ENCODE peak calls at places on chromosome 5, in eight cellular contexts. One of them, this sample, is unnamed.

GRCh38 chr5:16935271-16936149 is 578 bp downstream of the MYO10 start:
- DNase-seq in uterus: peak; percentile 39
- DNase-seq in upper lobe of left lung: peak; percentile 44
- DNase-seq in Peyer's patch: no peak
- DNase-seq in spleen: peak; percentile 79
- DNase-seq in A549: peak; percentile 41
- DNase-seq in adrenal gland: no peak
- DNase-seq in H54: no peak
- DNase-seq in this sample: peak; percentile 75

GRCh38 chr5:139389701-139390638 is at the start of gene MZB1:
- DNase-seq in adrenal gland: peak; percentile 37
- DNase-seq in spleen: peak; percentile 91
- DNase-seq in uterus: no peak
- DNase-seq in H54: no peak
- DNase-seq in A549: no peak
- DNase-seq in upper lobe of left lung: no peak
- DNase-seq in Peyer's patch: peak; percentile 86
- DNase-seq in this sample: no peak

GRCh38 chr5:33470544-33470943 is 29.8 kb downstream of the TARS1 start:
- DNase-seq in A549: peak; percentile 18
- DNase-seq in H54: peak; percentile 16
- DNase-seq in upper lobe of left lung: no peak
- DNase-seq in adrenal gland: peak; percentile 17
- DNase-seq in Peyer's patch: no peak
- DNase-seq in spleen: no peak
- DNase-seq in uterus: no peak
- DNase-seq in this sample: no peak

GRCh38 chr5:135429326-135429725 is 17.8 kb downstream of the DCANP1 start:
- DNase-seq in adrenal gland: no peak
- DNase-seq in uterus: no peak
- DNase-seq in spleen: no peak
- DNase-seq in upper lobe of left lung: no peak
- DNase-seq in H54: no peak
- DNase-seq in Peyer's patch: no peak
- DNase-seq in A549: no peak
- DNase-seq in this sample: no peak

GRCh38 chr5:115126303-115126702 is 43.4 kb downstream of the TRIM36 start:
- DNase-seq in upper lobe of left lung: no peak
- DNase-seq in Peyer's patch: no peak
- DNase-seq in uterus: no peak
- DNase-seq in A549: no peak
- DNase-seq in H54: no peak
- DNase-seq in spleen: no peak
- DNase-seq in adrenal gland: no peak
- DNase-seq in this sample: no peak

GRCh38 chr5:32928761-32929160 is 217.6 kb downstream of the NPR3 start:
- DNase-seq in A549: no peak
- DNase-seq in spleen: no peak
- DNase-seq in uterus: no peak
- DNase-seq in Peyer's patch: no peak
- DNase-seq in upper lobe of left lung: no peak
- DNase-seq in adrenal gland: no peak
- DNase-seq in H54: no peak
- DNase-seq in this sample: no peak

GRCh38 chr5:167970002-167970401 is 321.4 kb upstream of the WWC1 start:
- DNase-seq in A549: no peak
- DNase-seq in uterus: no peak
- DNase-seq in upper lobe of left lung: no peak
- DNase-seq in spleen: no peak
- DNase-seq in adrenal gland: no peak
- DNase-seq in H54: no peak
- DNase-seq in Peyer's patch: no peak
- DNase-seq in this sample: no peak

GRCh38 chr5:66828551-66829421 is 232.6 kb downstream of the MAST4 start:
- DNase-seq in uterus: peak; percentile 82
- DNase-seq in H54: no peak
- DNase-seq in Peyer's patch: peak; percentile 67
- DNase-seq in upper lobe of left lung: peak; percentile 72
- DNase-seq in A549: no peak
- DNase-seq in adrenal gland: peak; percentile 69
- DNase-seq in spleen: peak; percentile 89
- DNase-seq in this sample: peak; percentile 80

GRCh38 chr5:99763021-99763814 is 772.0 kb upstream of the FAM174A start:
- DNase-seq in Peyer's patch: no peak
- DNase-seq in uterus: no peak
- DNase-seq in A549: no peak
- DNase-seq in adrenal gland: no peak
- DNase-seq in upper lobe of left lung: no peak
- DNase-seq in H54: no peak
- DNase-seq in spleen: peak; percentile 55
- DNase-seq in this sample: no peak

GRCh38 chr5:13250450-13251291 is 693.8 kb downstream of the DNAH5 start:
- DNase-seq in upper lobe of left lung: no peak
- DNase-seq in adrenal gland: no peak
- DNase-seq in A549: peak; percentile 14
- DNase-seq in H54: peak; percentile 16
- DNase-seq in Peyer's patch: no peak
- DNase-seq in spleen: no peak
- DNase-seq in uterus: no peak
- DNase-seq in this sample: no peak

GRCh38 chr5:157459715-157460599 is at the start of gene NIPAL4:
- DNase-seq in Peyer's patch: no peak
- DNase-seq in spleen: peak; percentile 86
- DNase-seq in upper lobe of left lung: no peak
- DNase-seq in uterus: no peak
- DNase-seq in A549: peak; percentile 40
- DNase-seq in H54: no peak
- DNase-seq in adrenal gland: no peak
- DNase-seq in this sample: peak; percentile 76

GRCh38 chr5:107381189-107381856 is 289.4 kb downstream of the EFNA5 start:
- DNase-seq in Peyer's patch: no peak
- DNase-seq in H54: peak; percentile 57
- DNase-seq in upper lobe of left lung: no peak
- DNase-seq in adrenal gland: no peak
- DNase-seq in spleen: no peak
- DNase-seq in A549: peak; percentile 80
- DNase-seq in uterus: no peak
- DNase-seq in this sample: no peak

GRCh38 chr5:168219515-168220410 is 71.7 kb upstream of the WWC1 start:
- DNase-seq in Peyer's patch: peak; percentile 17
- DNase-seq in H54: peak; percentile 74
- DNase-seq in adrenal gland: peak; percentile 71
- DNase-seq in upper lobe of left lung: peak; percentile 29
- DNase-seq in uterus: peak; percentile 31
- DNase-seq in A549: peak; percentile 94
- DNase-seq in spleen: no peak
- DNase-seq in this sample: no peak

DNA sequence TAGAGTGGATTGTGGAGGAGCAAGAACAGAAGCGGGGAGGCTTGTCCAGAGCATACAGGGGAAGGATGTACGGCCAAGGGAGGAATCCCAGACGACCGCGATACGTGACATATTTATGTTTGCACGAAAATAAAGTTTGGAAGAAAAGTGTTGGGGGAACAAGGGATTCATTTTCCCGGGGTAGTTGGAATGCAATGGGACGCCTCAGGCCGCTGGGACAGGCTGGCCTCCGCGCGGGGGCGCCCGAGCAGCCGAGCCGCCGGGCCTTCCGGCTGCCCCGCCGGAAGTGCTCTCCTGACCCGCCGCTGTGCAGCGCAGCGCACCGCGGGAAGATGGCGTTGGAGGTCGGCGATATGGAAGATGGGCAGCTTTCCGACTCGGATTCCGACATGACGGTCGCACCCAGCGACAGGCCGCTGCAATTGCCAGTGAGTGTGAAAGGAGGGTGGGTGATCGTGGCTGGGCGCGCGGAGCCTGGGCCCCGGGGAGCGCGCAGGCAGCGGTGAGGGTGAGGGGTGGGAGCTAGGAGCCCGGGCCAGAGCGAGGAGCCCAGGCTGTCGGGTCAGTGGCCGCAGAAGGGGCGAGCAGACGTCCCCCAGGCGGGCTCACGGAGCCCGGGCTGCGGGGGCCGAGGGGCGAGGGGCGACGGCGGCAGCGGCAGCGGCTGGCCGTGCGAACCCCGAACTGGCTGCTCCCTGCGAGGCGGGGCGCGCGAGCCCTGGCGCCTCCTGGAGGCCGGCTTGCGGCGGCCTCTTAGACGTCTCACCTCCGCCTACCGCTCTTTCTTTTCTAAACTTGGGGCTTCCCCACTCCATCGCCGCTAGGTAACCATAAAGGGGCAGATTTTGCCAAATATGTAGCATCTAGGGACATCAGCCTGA is at the start of gene PHAX:
- DNase-seq in Peyer's patch: peak; percentile 72
- DNase-seq in upper lobe of left lung: peak; percentile 82
- DNase-seq in H54: peak; percentile 82
- DNase-seq in A549: peak; percentile 77
- DNase-seq in adrenal gland: peak; percentile 84
- DNase-seq in uterus: peak; percentile 57
- DNase-seq in spleen: peak; percentile 95
- DNase-seq in this sample: peak; percentile 84
- TF ChIP-seq POLR2A in Peyer's patch: no peak
- TF ChIP-seq POLR2A in upper lobe of left lung: no peak
- TF ChIP-seq POLR2A in H54: peak; percentile 81
- TF ChIP-seq POLR2A in A549: peak; percentile 80
- TF ChIP-seq POLR2A in adrenal gland: no peak
- TF ChIP-seq POLR2A in uterus: no peak
- TF ChIP-seq POLR2A in spleen: no peak
- TF ChIP-seq POLR2A in this sample: no peak

DNA sequence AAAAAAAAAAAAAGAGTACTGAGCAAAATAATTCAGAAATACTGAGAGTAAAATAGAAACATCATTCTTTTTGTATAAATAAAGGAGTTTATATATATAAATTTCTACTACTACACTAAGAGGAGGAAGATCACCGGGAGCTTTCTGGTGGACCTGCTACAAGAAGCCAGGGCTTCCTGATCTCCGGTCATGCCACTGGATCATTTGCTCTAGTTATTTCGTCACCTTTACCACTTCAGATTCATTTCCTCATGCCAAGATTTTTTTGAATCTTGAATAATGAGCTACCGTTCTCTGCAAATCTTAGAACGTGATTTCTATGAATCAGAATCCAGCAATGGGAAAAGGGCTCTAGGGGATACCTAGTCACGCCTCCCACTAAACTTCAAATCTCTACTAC is 51.9 kb upstream of the TBC1D9B start:
- DNase-seq in spleen: no peak
- DNase-seq in Peyer's patch: no peak
- DNase-seq in uterus: no peak
- DNase-seq in A549: no peak
- DNase-seq in adrenal gland: peak; percentile 19
- DNase-seq in upper lobe of left lung: peak; percentile 65
- DNase-seq in H54: no peak
- DNase-seq in this sample: no peak
- TF ChIP-seq POLR2A in spleen: no peak
- TF ChIP-seq POLR2A in Peyer's patch: no peak
- TF ChIP-seq POLR2A in uterus: no peak
- TF ChIP-seq POLR2A in A549: no peak
- TF ChIP-seq POLR2A in adrenal gland: no peak
- TF ChIP-seq POLR2A in upper lobe of left lung: no peak
- TF ChIP-seq POLR2A in H54: no peak
- TF ChIP-seq POLR2A in this sample: no peak

GRCh38 chr5:132073231-132074013 is at the start of gene CSF2:
- DNase-seq in upper lobe of left lung: peak; percentile 61
- DNase-seq in spleen: peak; percentile 71
- DNase-seq in Peyer's patch: no peak
- DNase-seq in adrenal gland: no peak
- DNase-seq in A549: no peak
- DNase-seq in H54: peak; percentile 59
- DNase-seq in uterus: no peak
- DNase-seq in this sample: no peak

GRCh38 chr5:132072508-132072907 is 1.1 kb upstream of the CSF2 start:
- DNase-seq in adrenal gland: no peak
- DNase-seq in upper lobe of left lung: peak; percentile 83
- DNase-seq in Peyer's patch: no peak
- DNase-seq in spleen: no peak
- DNase-seq in A549: no peak
- DNase-seq in uterus: no peak
- DNase-seq in H54: no peak
- DNase-seq in this sample: no peak

GRCh38 chr5:132071338-132071707 is 2.3 kb upstream of the CSF2 start:
- DNase-seq in adrenal gland: no peak
- DNase-seq in spleen: no peak
- DNase-seq in A549: no peak
- DNase-seq in upper lobe of left lung: no peak
- DNase-seq in uterus: no peak
- DNase-seq in H54: no peak
- DNase-seq in Peyer's patch: no peak
- DNase-seq in this sample: no peak

GRCh38 chr5:132070460-132071337 is 2.9 kb upstream of the CSF2 start:
- DNase-seq in spleen: peak; percentile 56
- DNase-seq in A549: no peak
- DNase-seq in upper lobe of left lung: no peak
- DNase-seq in Peyer's patch: no peak
- DNase-seq in H54: no peak
- DNase-seq in adrenal gland: no peak
- DNase-seq in uterus: no peak
- DNase-seq in this sample: no peak

DNA sequence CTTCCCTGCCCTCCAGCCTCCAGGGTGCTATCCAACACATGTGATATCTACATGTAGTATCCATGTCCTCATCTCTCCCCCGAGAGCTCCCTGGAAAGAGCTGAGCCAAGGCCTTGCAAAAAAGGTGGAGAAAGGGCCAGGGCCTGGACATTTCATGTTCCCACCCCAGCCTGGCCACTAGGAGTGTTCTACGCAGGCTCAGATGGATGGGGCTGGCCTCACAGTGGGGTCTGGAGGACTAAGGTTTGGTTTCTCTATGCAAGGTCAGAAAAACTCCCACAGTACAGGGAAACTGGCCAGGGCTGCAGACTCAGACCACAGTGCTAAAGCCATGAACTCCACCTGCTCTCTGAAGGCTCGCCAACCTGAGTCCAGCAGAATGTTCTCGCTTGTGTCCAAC is 1.5 kb upstream of the CSF2 start:
- DNase-seq in H54: no peak
- DNase-seq in uterus: no peak
- DNase-seq in A549: no peak
- DNase-seq in Peyer's patch: no peak
- DNase-seq in spleen: peak; percentile 51
- DNase-seq in adrenal gland: no peak
- DNase-seq in upper lobe of left lung: no peak
- DNase-seq in this sample: no peak
- TF ChIP-seq POLR2A in H54: no peak
- TF ChIP-seq POLR2A in uterus: no peak
- TF ChIP-seq POLR2A in A549: no peak
- TF ChIP-seq POLR2A in Peyer's patch: no peak
- TF ChIP-seq POLR2A in spleen: no peak
- TF ChIP-seq POLR2A in adrenal gland: no peak
- TF ChIP-seq POLR2A in upper lobe of left lung: no peak
- TF ChIP-seq POLR2A in this sample: no peak

DNA sequence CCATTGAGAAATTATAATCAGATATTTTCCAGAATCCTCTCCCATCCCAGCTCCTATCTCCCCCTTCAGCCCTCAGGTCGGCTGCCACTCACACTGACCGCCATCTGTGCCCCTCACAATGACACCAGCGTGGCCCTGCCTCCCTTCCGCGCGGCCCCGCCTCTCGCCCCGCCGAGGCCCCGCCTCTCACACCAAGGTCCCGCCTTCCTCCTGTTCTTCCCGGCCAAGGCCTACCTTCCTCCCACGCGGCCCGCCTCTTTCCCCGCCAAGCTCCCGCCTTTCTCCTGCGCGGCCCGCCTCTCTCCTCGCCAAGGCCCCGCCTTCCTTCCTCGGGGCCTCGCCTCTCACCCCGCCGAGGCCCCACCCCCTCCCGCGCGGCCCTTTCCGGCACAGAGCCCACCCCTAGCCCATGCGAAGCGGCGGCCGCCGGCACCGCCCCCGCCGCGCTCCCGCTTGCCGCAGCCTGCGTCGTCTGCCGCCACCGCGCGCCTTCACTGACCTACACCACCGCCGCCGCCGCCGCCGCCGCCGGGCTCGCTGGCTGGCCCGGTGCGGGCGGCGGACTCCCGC is at the start of gene DNAJC21:
- DNase-seq in spleen: peak; percentile 100
- DNase-seq in A549: peak; percentile 87
- DNase-seq in H54: peak; percentile 91
- DNase-seq in upper lobe of left lung: peak; percentile 98
- DNase-seq in adrenal gland: peak; percentile 98
- DNase-seq in uterus: peak; percentile 98
- DNase-seq in Peyer's patch: peak; percentile 96
- DNase-seq in this sample: peak; percentile 99
- TF ChIP-seq POLR2A in spleen: no peak
- TF ChIP-seq POLR2A in A549: no peak
- TF ChIP-seq POLR2A in H54: peak; percentile 16
- TF ChIP-seq POLR2A in upper lobe of left lung: no peak
- TF ChIP-seq POLR2A in adrenal gland: peak; percentile 58
- TF ChIP-seq POLR2A in uterus: peak; percentile 23
- TF ChIP-seq POLR2A in Peyer's patch: no peak
- TF ChIP-seq POLR2A in this sample: no peak

This sample was measured in sigmoid colon.